ENCODE peak calls at places on chromosomes 5 and 9, in six cellular contexts. K, P, S, C, I and L are unnamed samples.

GRCh38 chr5:35197351-35197750 is 32.9 kb downstream of the PRLR start:
- DNase-seq in I (no peak), P (no peak), K (no peak), S (no peak), C (no peak), L (no peak)

GRCh38 chr9:82891321-82891720 is 171.6 kb downstream of the RASEF start:
- DNase-seq in C (peak; percentile 49), S (no peak), P (no peak), I (no peak), K (no peak), L (no peak)

GRCh38 chr9:764105-764524 is 77.4 kb upstream of the DMRT1 start:
- DNase-seq in P (peak; percentile 93), I (peak; percentile 21), C (peak; percentile 26), K (peak; percentile 94), S (peak; percentile 32), L (peak; percentile 91)

GRCh38 chr9:12813960-12814876 is 39.4 kb downstream of the LURAP1L start:
- DNase-seq in S (peak; percentile 92), I (peak; percentile 59), C (peak; percentile 99), K (no peak), P (no peak), L (peak; percentile 88)

GRCh38 chr9:111298831-111299603 is 31.0 kb downstream of the OR2K2 start:
- DNase-seq in S (no peak), K (peak; percentile 57), P (peak; percentile 37), I (peak; percentile 42), C (peak; percentile 48), L (peak; percentile 41)

GRCh38 chr9:27504259-27504658 is 19.8 kb upstream of the IFNK start:
- DNase-seq in K (no peak), C (no peak), S (no peak), P (no peak), I (no peak), L (no peak)

GRCh38 chr5:122880170-122880689 is 34.8 kb downstream of the SNX24 start:
- DNase-seq in S (no peak), C (no peak), K (no peak), I (peak; percentile 50), P (no peak), L (no peak)

GRCh38 chr5:115516372-115516771 is 28.2 kb downstream of the FEM1C start:
- DNase-seq in S (no peak), I (no peak), K (no peak), C (no peak), P (no peak), L (no peak)

GRCh38 chr5:139638090-139638735 is 9.9 kb upstream of the CXXC5 start:
- DNase-seq in S (no peak), P (peak; percentile 81), C (peak; percentile 65), I (peak; percentile 89), K (peak; percentile 71), L (peak; percentile 99)

GRCh38 chr5:54292866-54293265 is 17.5 kb downstream of the ARL15 start:
- DNase-seq in I (no peak), C (no peak), S (no peak), P (no peak), K (no peak), L (no peak)

GRCh38 chr9:121660367-121660766 is 8.9 kb downstream of the DAB2IP start:
- DNase-seq in K (no peak), C (no peak), P (no peak), I (no peak), S (no peak), L (peak; percentile 19)

GRCh38 chr9:110148384-110148783 is 59.6 kb downstream of the C9orf152 start:
- DNase-seq in P (peak; percentile 89), I (no peak), C (no peak), S (no peak), K (no peak), L (no peak)

GRCh38 chr9:124110307-124110915 is 98.8 kb downstream of the LHX2 start:
- DNase-seq in K (peak; percentile 88), S (no peak), I (no peak), P (peak; percentile 54), C (peak; percentile 51), L (peak; percentile 95)

GRCh38 chr5:120446896-120447295 is 17.2 kb upstream of the PRR16 start:
- DNase-seq in P (no peak), C (peak; percentile 8), I (no peak), S (no peak), K (no peak), L (no peak)

GRCh38 chr5:34652916-34653315 is 3.2 kb upstream of the RAI14 start:
- DNase-seq in P (no peak), I (no peak), C (peak; percentile 76), S (no peak), K (no peak), L (peak; percentile 80)

GRCh38 chr9:113581865-113582697 is 118.6 kb downstream of the RGS3 start:
- DNase-seq in K (no peak), P (peak; percentile 99), I (peak; percentile 62), C (no peak), S (no peak), L (peak; percentile 95)

GRCh38 chr5:122403256-122403655 is 91.2 kb downstream of the SNCAIP start:
- DNase-seq in P (no peak), C (no peak), I (no peak), K (no peak), S (no peak), L (no peak)

GRCh38 chr5:139458580-139459407 is 3.7 kb downstream of the ECSCR start:
- DNase-seq in S (no peak), C (peak; percentile 86), K (no peak), P (peak; percentile 24), I (no peak), L (peak; percentile 97)

GRCh38 chr5:80192507-80193241 is 63.2 kb downstream of the SERINC5 start:
- DNase-seq in S (no peak), I (no peak), C (peak; percentile 68), P (peak; percentile 71), K (no peak), L (no peak)

GRCh38 chr5:125189451-125190051 is 443.1 kb upstream of the ZNF608 start:
- DNase-seq in I (no peak), S (no peak), K (no peak), C (peak; percentile 20), P (no peak), L (no peak)

GRCh38 chr5:6552612-6553011 is 80.2 kb downstream of the NSUN2 start:
- DNase-seq in I (no peak), P (no peak), C (no peak), S (no peak), K (no peak), L (no peak)

GRCh38 chr5:176691524-176691923 is 44.2 kb downstream of the TSPAN17 start:
- DNase-seq in K (no peak), I (no peak), P (no peak), S (no peak), C (no peak), L (no peak)

GRCh38 chr5:139272471-139273321 is 20.8 kb upstream of the MATR3 start:
- DNase-seq in S (no peak), K (no peak), I (no peak), C (peak; percentile 47), P (peak; percentile 35), L (peak; percentile 81)

GRCh38 chr5:18985397-18985796 is 1002.6 kb downstream of the CDH18 start:
- DNase-seq in K (peak; percentile 32), C (no peak), I (no peak), P (no peak), S (no peak), L (no peak)

GRCh38 chr9:35516481-35516880 is 26.6 kb downstream of the RUSC2 start:
- DNase-seq in C (peak; percentile 87), K (peak; percentile 22), P (no peak), S (no peak), I (no peak), L (peak; percentile 74)

GRCh38 chr9:35518981-35519679 is 29.2 kb downstream of the RUSC2 start:
- DNase-seq in K (peak; percentile 33), C (peak; percentile 61), I (no peak), P (no peak), S (no peak), L (no peak)

GRCh38 chr9:35518212-35518917 is 28.5 kb downstream of the RUSC2 start:
- DNase-seq in C (peak; percentile 96), S (peak; percentile 92), K (peak; percentile 91), P (no peak), I (no peak), L (no peak)

GRCh38 chr9:35517136-35517535 is 27.2 kb downstream of the RUSC2 start:
- DNase-seq in C (no peak), S (no peak), K (no peak), I (no peak), P (no peak), L (no peak)

GRCh38 chr9:35517552-35518211 is 27.8 kb downstream of the RUSC2 start:
- DNase-seq in K (no peak), P (no peak), C (no peak), I (no peak), S (no peak), L (no peak)
- H3K4me1 ChIP-seq in K (peaks cover 42% of the 10 kb centered on the region), P (no peaks in the 10 kb centered on the region), C (peaks cover 76% of the 10 kb centered on the region), I (peaks cover 33% of the 10 kb centered on the region), S (peaks cover 64% of the 10 kb centered on the region), L (peaks cover 84% of the 10 kb centered on the region)

GRCh38 chr9:104820336-104820735 is 56.4 kb downstream of the NIPSNAP3B start:
- DNase-seq in S (no peak), I (no peak), C (no peak), K (no peak), P (no peak), L (no peak)
- H4K20me1 ChIP-seq in S (no peaks in the 10 kb centered on the region), I (no peaks in the 10 kb centered on the region), C (no peaks in the 10 kb centered on the region), K (no peaks in the 10 kb centered on the region), P (no peaks in the 10 kb centered on the region), L (no peaks in the 10 kb centered on the region)

GRCh38 chr5:90109285-90109684 is 300.3 kb downstream of the CETN3 start:
- DNase-seq in I (no peak), K (no peak), S (no peak), P (no peak), C (no peak), L (no peak)

GRCh38 chr5:90112293-90112692 is 297.3 kb downstream of the CETN3 start:
- DNase-seq in C (no peak), S (no peak), K (peak; percentile 21), P (no peak), I (no peak), L (no peak)

GRCh38 chr5:90111354-90112070 is 298.0 kb downstream of the CETN3 start:
- DNase-seq in C (peak; percentile 12), I (no peak), P (no peak), K (no peak), S (no peak), L (no peak)

GRCh38 chr5:90113108-90113507 is 296.4 kb downstream of the CETN3 start:
- DNase-seq in K (peak; percentile 56), C (no peak), P (no peak), S (no peak), I (no peak), L (no peak)
- H3K4me2 ChIP-seq in K (no peak overlapping the region), C (no peak overlapping the region), P (no peak overlapping the region), S (no peak overlapping the region), I (no peak overlapping the region), L (no peak overlapping the region)

GRCh38 chr9:133887540-133888047 is 104.5 kb downstream of the VAV2 start:
- DNase-seq in S (no peak), K (no peak), P (no peak), C (no peak), I (no peak), L (no peak)

GRCh38 chr9:133888048-133888778 is 103.9 kb downstream of the VAV2 start:
- DNase-seq in S (no peak), C (no peak), K (no peak), I (peak; percentile 79), P (no peak), L (no peak)

GRCh38 chr9:133888779-133889491 is 103.2 kb downstream of the VAV2 start:
- DNase-seq in S (no peak), K (no peak), I (peak; percentile 61), C (no peak), P (no peak), L (no peak)

GRCh38 chr9:133884907-133885744 is 107.0 kb downstream of the VAV2 start:
- DNase-seq in C (no peak), S (no peak), I (no peak), P (no peak), K (no peak), L (no peak)

GRCh38 chr9:133886563-133887501 is 105.3 kb downstream of the VAV2 start:
- DNase-seq in P (no peak), S (no peak), K (no peak), C (no peak), I (no peak), L (no peak)
- H3K4me1 ChIP-seq in P (no peaks in the 10 kb centered on the region), S (peaks cover 38% of the 10 kb centered on the region), K (no peaks in the 10 kb centered on the region), C (peaks cover 34% of the 10 kb centered on the region), I (peaks cover 81% of the 10 kb centered on the region), L (peaks cover 11% of the 10 kb centered on the region)